ENCODE peak calls at places on chromosomes 2 and 18, in four cellular contexts. One of them, this sample, is unnamed.
A peak's percentile ranks its signal among the peaks of the same experiment; 100 is the strongest.

GRCh38 chr18:56789004-56789888 is 138.1 kb downstream of the WDR7 start:
- DNase-seq in WTC11: peak; percentile 66
- DNase-seq in SK-N-SH: peak; percentile 4
- DNase-seq in K562: peak; percentile 30
- DNase-seq in this sample: peak; percentile 33

GRCh38 chr2:103788875-103789715 is 1027.3 kb downstream of the TMEM182 start:
- DNase-seq in WTC11: peak; percentile 46
- DNase-seq in SK-N-SH: no peak
- DNase-seq in K562: no peak
- DNase-seq in this sample: peak; percentile 4

GRCh38 chr2:41775381-41776025 is 272.3 kb upstream of the PKDCC start:
- DNase-seq in WTC11: no peak
- DNase-seq in SK-N-SH: no peak
- DNase-seq in K562: no peak
- DNase-seq in this sample: peak; percentile 15

GRCh38 chr2:72893594-72894319 is 6.5 kb downstream of the SPR start:
- DNase-seq in WTC11: peak; percentile 83
- DNase-seq in SK-N-SH: peak; percentile 79
- DNase-seq in K562: peak; percentile 65
- DNase-seq in this sample: peak; percentile 68

GRCh38 chr18:57969824-57970223 is 74.2 kb upstream of the NEDD4L start:
- DNase-seq in WTC11: no peak
- DNase-seq in SK-N-SH: no peak
- DNase-seq in K562: no peak
- DNase-seq in this sample: no peak

GRCh38 chr2:101722878-101723277 is 25.4 kb downstream of the MAP4K4 start:
- DNase-seq in WTC11: no peak
- DNase-seq in SK-N-SH: no peak
- DNase-seq in K562: no peak
- DNase-seq in this sample: no peak

GRCh38 chr2:156379069-156379468 is 46.5 kb upstream of the NR4A2 start:
- DNase-seq in WTC11: no peak
- DNase-seq in SK-N-SH: no peak
- DNase-seq in K562: no peak
- DNase-seq in this sample: no peak

GRCh38 chr2:72150157-72150960 is 2.7 kb upstream of the CYP26B1 start:
- DNase-seq in WTC11: peak; percentile 85
- DNase-seq in SK-N-SH: peak; percentile 87
- DNase-seq in K562: peak; percentile 74
- DNase-seq in this sample: peak; percentile 75

GRCh38 chr2:216539791-216540241 is 41.2 kb downstream of the RPL37A start:
- DNase-seq in WTC11: no peak
- DNase-seq in SK-N-SH: peak; percentile 30
- DNase-seq in K562: no peak
- DNase-seq in this sample: no peak

GRCh38 chr18:79933765-79934164 is 17.7 kb downstream of the SLC66A2 start:
- DNase-seq in WTC11: peak; percentile 69
- DNase-seq in SK-N-SH: no peak
- DNase-seq in K562: no peak
- DNase-seq in this sample: peak; percentile 81

GRCh38 chr2:88437010-88437409 is 15.5 kb downstream of the FOXI3 start:
- DNase-seq in WTC11: no peak
- DNase-seq in SK-N-SH: no peak
- DNase-seq in K562: no peak
- DNase-seq in this sample: no peak

GRCh38 chr2:164523026-164523425 is 98.3 kb downstream of the GRB14 start:
- DNase-seq in WTC11: no peak
- DNase-seq in SK-N-SH: no peak
- DNase-seq in K562: no peak
- DNase-seq in this sample: no peak

GRCh38 chr2:166384774-166385173 is 9.0 kb upstream of the SCN9A start:
- DNase-seq in WTC11: no peak
- DNase-seq in SK-N-SH: peak; percentile 42
- DNase-seq in K562: no peak
- DNase-seq in this sample: peak; percentile 27

GRCh38 chr18:65725421-65726050 is 25.3 kb upstream of the CDH7 start:
- DNase-seq in WTC11: peak; percentile 74
- DNase-seq in SK-N-SH: peak; percentile 50
- DNase-seq in K562: no peak
- DNase-seq in this sample: peak; percentile 16

GRCh38 chr2:109494842-109495241 is 118.9 kb downstream of the SEPTIN10 start:
- DNase-seq in WTC11: no peak
- DNase-seq in SK-N-SH: no peak
- DNase-seq in K562: no peak
- DNase-seq in this sample: no peak

GRCh38 chr2:160942505-160943125 is 217.6 kb upstream of the TANK start:
- DNase-seq in WTC11: no peak
- DNase-seq in SK-N-SH: no peak
- DNase-seq in K562: no peak
- DNase-seq in this sample: no peak

GRCh38 chr2:205333351-205333750 is 348.9 kb upstream of the NRP2 start:
- DNase-seq in WTC11: no peak
- DNase-seq in SK-N-SH: no peak
- DNase-seq in K562: no peak
- DNase-seq in this sample: no peak

GRCh38 chr2:101120124-101120996 is 30.8 kb downstream of the TBC1D8 start:
- DNase-seq in WTC11: no peak
- DNase-seq in SK-N-SH: no peak
- DNase-seq in K562: no peak
- DNase-seq in this sample: peak; percentile 98

GRCh38 chr2:61898810-61899209 is 6.7 kb upstream of the COMMD1 start:
- DNase-seq in WTC11: no peak
- DNase-seq in SK-N-SH: peak; percentile 35
- DNase-seq in K562: no peak
- DNase-seq in this sample: peak; percentile 46

GRCh38 chr2:18516112-18516511 is 44.3 kb downstream of the RDH14 start:
- DNase-seq in WTC11: no peak
- DNase-seq in SK-N-SH: no peak
- DNase-seq in K562: no peak
- DNase-seq in this sample: no peak

GRCh38 chr2:10717630-10718029 is 3.8 kb upstream of the ATP6V1C2 start:
- DNase-seq in WTC11: no peak
- DNase-seq in SK-N-SH: no peak
- DNase-seq in K562: no peak
- DNase-seq in this sample: no peak

GRCh38 chr2:118224888-118225264 is 136.6 kb downstream of the INSIG2 start:
- DNase-seq in WTC11: no peak
- DNase-seq in SK-N-SH: peak; percentile 21
- DNase-seq in K562: no peak
- DNase-seq in this sample: no peak

GRCh38 chr2:45946023-45946422 is 294.5 kb downstream of the PRKCE start:
- DNase-seq in WTC11: no peak
- DNase-seq in SK-N-SH: no peak
- DNase-seq in K562: no peak
- DNase-seq in this sample: no peak

GRCh38 chr18:8091042-8091441 is 518.2 kb upstream of the RAB12 start:
- DNase-seq in WTC11: no peak
- DNase-seq in SK-N-SH: no peak
- DNase-seq in K562: no peak
- DNase-seq in this sample: no peak

GRCh38 chr2:174233771-174234275 is 14.5 kb downstream of the OLA1 start:
- DNase-seq in WTC11: no peak
- DNase-seq in SK-N-SH: no peak
- DNase-seq in K562: no peak
- DNase-seq in this sample: peak; percentile 88

GRCh38 chr2:174240097-174240496 is 8.2 kb downstream of the OLA1 start:
- DNase-seq in WTC11: no peak
- DNase-seq in SK-N-SH: no peak
- DNase-seq in K562: no peak
- DNase-seq in this sample: no peak

GRCh38 chr2:174236429-174236828 is 11.9 kb downstream of the OLA1 start:
- DNase-seq in WTC11: no peak
- DNase-seq in SK-N-SH: no peak
- DNase-seq in K562: no peak
- DNase-seq in this sample: no peak

DNA sequence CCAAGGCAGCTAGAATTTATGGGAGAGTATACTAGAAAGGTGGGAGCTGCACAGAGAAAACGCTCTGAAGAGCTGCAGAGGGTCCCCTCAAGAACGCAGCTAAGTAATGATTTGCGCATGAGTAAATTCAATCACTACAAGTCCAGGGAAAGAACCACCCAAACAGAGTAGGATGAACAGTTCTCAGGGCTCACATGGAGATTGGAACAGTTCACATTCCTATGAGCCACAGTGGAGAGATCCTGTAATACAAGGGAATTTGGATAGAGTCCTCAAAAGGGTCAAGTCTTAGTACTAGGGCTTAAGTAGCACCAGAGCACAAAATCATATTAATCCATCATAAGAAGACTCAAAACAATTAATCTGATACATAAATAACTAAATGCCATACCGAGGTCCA is 12.7 kb downstream of the OLA1 start:
- DNase-seq in WTC11: no peak
- DNase-seq in SK-N-SH: no peak
- DNase-seq in K562: no peak
- DNase-seq in this sample: no peak
- TF ChIP-seq FOXJ3 in WTC11: no peak
- TF ChIP-seq FOXJ3 in SK-N-SH: no peak
- TF ChIP-seq FOXJ3 in K562: no peak
- TF ChIP-seq FOXJ3 in this sample: no peak

DNA sequence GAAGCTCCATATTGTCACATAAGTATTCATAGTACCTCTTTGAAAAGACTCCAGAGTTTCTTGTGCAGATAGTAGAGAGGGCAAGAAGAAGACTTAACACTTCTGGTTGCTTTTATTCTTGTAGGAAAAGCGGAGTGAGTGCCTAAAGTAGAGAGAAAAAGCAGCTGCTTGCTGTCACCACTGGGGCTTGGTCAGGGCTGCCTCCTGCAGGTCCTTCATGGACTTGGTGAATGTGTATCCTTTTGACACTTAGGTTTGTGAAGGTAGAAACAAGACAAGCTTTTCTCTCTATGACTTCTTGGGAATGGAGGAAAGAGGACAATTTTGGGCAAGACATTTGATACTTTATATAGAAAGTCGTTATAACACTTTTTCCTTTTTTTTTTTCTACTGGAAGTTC is 312.8 kb upstream of the FANCL start:
- DNase-seq in WTC11: peak; percentile 47
- DNase-seq in SK-N-SH: no peak
- DNase-seq in K562: peak; percentile 9
- DNase-seq in this sample: peak; percentile 10
- TF ChIP-seq FOXJ3 in WTC11: no peak
- TF ChIP-seq FOXJ3 in SK-N-SH: no peak
- TF ChIP-seq FOXJ3 in K562: no peak
- TF ChIP-seq FOXJ3 in this sample: no peak

DNA sequence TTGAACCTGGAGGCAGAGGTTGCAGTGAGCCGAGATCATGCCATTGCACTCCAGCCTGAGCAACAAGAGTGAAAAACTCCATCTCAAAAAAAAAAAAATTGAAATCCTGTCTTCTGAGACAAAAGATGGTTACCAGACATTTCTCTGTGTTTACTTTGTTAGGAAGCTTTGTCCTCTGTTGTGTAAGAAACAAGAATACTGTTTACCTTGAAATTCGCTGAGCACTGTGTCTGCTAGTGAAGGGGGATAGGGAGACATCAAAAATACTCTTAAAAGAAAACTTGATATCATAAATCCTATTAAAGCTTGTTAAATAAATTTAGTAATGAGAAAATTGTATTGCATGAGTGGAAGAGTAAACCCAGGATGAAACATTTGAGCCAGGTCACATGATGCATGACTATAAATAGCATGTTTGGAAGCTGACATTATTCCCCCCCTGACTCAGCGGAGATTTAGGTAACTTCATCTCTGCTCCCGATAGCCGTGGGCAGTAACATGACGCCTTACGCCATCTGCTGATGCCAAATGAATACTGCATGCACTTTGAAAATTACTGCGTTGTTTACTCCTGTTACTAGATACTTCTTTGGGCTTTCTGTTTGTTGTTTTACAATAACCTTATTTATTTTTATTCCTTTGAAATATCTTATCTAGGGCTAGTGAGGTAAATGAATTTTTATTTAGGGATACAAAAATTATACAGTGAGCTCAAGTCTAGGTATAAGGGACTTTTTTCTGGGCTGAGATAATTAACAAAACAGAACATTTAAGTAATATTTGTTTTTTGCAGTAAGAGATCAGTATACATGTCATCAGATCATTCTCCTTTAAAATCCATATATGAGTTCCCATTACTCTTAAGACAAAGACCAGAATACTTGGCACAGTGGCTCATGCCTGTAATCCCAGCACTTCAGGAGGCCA is 134.9 kb downstream of the MAP3K20 start:
- DNase-seq in WTC11: peak; percentile 58
- DNase-seq in SK-N-SH: peak; percentile 70
- DNase-seq in K562: peak; percentile 81
- DNase-seq in this sample: peak; percentile 66
- TF ChIP-seq FOXJ3 in WTC11: no peak
- TF ChIP-seq FOXJ3 in SK-N-SH: no peak
- TF ChIP-seq FOXJ3 in K562: no peak
- TF ChIP-seq FOXJ3 in this sample: no peak

GRCh38 chr2:138877421-138877820 is 97.2 kb upstream of the NXPH2 start:
- DNase-seq in WTC11: no peak
- DNase-seq in SK-N-SH: no peak
- DNase-seq in K562: no peak
- DNase-seq in this sample: no peak
- TF ChIP-seq FOXJ3 in WTC11: no peak
- TF ChIP-seq FOXJ3 in SK-N-SH: no peak
- TF ChIP-seq FOXJ3 in K562: no peak
- TF ChIP-seq FOXJ3 in this sample: no peak

GRCh38 chr2:6963727-6964126 is 46.5 kb downstream of the RNF144A start:
- DNase-seq in WTC11: no peak
- DNase-seq in SK-N-SH: no peak
- DNase-seq in K562: no peak
- DNase-seq in this sample: no peak

GRCh38 chr2:6958616-6959235 is 41.5 kb downstream of the RNF144A start:
- DNase-seq in WTC11: no peak
- DNase-seq in SK-N-SH: no peak
- DNase-seq in K562: no peak
- DNase-seq in this sample: no peak

GRCh38 chr2:6957910-6958615 is 40.9 kb downstream of the RNF144A start:
- DNase-seq in WTC11: no peak
- DNase-seq in SK-N-SH: no peak
- DNase-seq in K562: no peak
- DNase-seq in this sample: no peak

GRCh38 chr2:6959751-6960150 is 42.5 kb downstream of the RNF144A start:
- DNase-seq in WTC11: no peak
- DNase-seq in SK-N-SH: no peak
- DNase-seq in K562: no peak
- DNase-seq in this sample: no peak

GRCh38 chr2:6960659-6961058 is 43.4 kb downstream of the RNF144A start:
- DNase-seq in WTC11: no peak
- DNase-seq in SK-N-SH: no peak
- DNase-seq in K562: no peak
- DNase-seq in this sample: no peak
- TF ChIP-seq FOXJ3 in WTC11: no peak
- TF ChIP-seq FOXJ3 in SK-N-SH: no peak
- TF ChIP-seq FOXJ3 in K562: no peak
- TF ChIP-seq FOXJ3 in this sample: no peak

GRCh38 chr2:44884231-44884630 is 57.3 kb upstream of the SIX3 start:
- DNase-seq in WTC11: no peak
- DNase-seq in SK-N-SH: no peak
- DNase-seq in K562: no peak
- DNase-seq in this sample: no peak
- TF ChIP-seq FOXJ3 in WTC11: no peak
- TF ChIP-seq FOXJ3 in SK-N-SH: no peak
- TF ChIP-seq FOXJ3 in K562: no peak
- TF ChIP-seq FOXJ3 in this sample: no peak

This sample was measured in HepG2.